ENCODE peak calls at places on chromosome X, in four cellular contexts. G, V, A and U are unnamed samples.

GRCh38 chrX:16839852-16840460 is 30.2 kb downstream of the RBBP7 start:
- DNase-seq in G (no peak), V (no peak), A (no peak), U (no peak)

GRCh38 chrX:131588995-131589394 is 45.1 kb downstream of the OR13H1 start:
- DNase-seq in G (no peak), V (no peak), A (no peak), U (no peak)

GRCh38 chrX:129646721-129647587 is 7.8 kb downstream of the APLN start:
- DNase-seq in G (no peak), V (no peak), A (no peak), U (no peak)

GRCh38 chrX:45699158-45699557 is 498.5 kb upstream of the DIPK2B start:
- DNase-seq in G (no peak), V (no peak), A (no peak), U (no peak)

GRCh38 chrX:20116087-20116574 is 576 bp downstream of the MAP7D2 start:
- DNase-seq in G (no peak), V (no peak), A (no peak), U (no peak)

GRCh38 chrX:353566-354535 is 32.9 kb downstream of the PPP2R3B start:
- DNase-seq in G (no peak), V (no peak), A (no peak), U (no peak)

GRCh38 chrX:130170752-130171445 is 863 bp upstream of the RAB33A start:
- DNase-seq in G (peak), V (peak), A (peak), U (no peak)

GRCh38 chrX:39736219-39737211 is 361.2 kb downstream of the BCOR start:
- DNase-seq in G (peak), V (no peak), A (peak), U (no peak)

GRCh38 chrX:57752866-57753265 is 72.8 kb upstream of the NLRP2B start:
- DNase-seq in G (no peak), V (no peak), A (no peak), U (no peak)

GRCh38 chrX:46574941-46575381 is 1.4 kb downstream of the CHST7 start:
- DNase-seq in G (no peak), V (peak), A (no peak), U (no peak)